ENCODE peak calls at places on chromosomes 5 and 9, in seven cellular contexts. I is fibroblast of lung, L is breast epithelium, G is A549, H is upper lobe of right lung, Z is H9, E is GM20000. F is an unnamed sample.

GRCh38 chr5:149414405-149415244 is 35.5 kb upstream of the IL17B start:
- DNase-seq in I (peak), L (no peak), G (no peak), H (no peak), Z (no peak), E (no peak), F (no peak)

GRCh38 chr5:131379723-131380122 is 115.9 kb downstream of the CDC42SE2 start:
- DNase-seq in I (peak), L (no peak), G (peak), H (no peak), Z (no peak), E (peak), F (no peak)

GRCh38 chr5:73638344-73639095 is 12.5 kb downstream of the ARHGEF28 start:
- DNase-seq in I (peak), L (no peak), G (no peak), H (no peak), Z (no peak), E (no peak), F (peak)

GRCh38 chr5:166992874-166993722 is 1298.3 kb upstream of the WWC1 start:
- DNase-seq in I (peak), L (no peak), G (no peak), H (no peak), Z (no peak), E (no peak), F (no peak)

GRCh38 chr5:32542216-32543059 is 42.9 kb upstream of the SUB1 start:
- DNase-seq in I (peak), L (no peak), G (no peak), H (no peak), Z (no peak), E (peak), F (peak)

GRCh38 chr9:83425240-83425639 is 113.0 kb downstream of the FRMD3 start:
- DNase-seq in I (no peak), L (no peak), G (no peak), H (no peak), Z (no peak), E (no peak), F (no peak)

GRCh38 chr5:107542428-107542827 is 128.3 kb downstream of the EFNA5 start:
- DNase-seq in I (peak), L (peak), G (peak), H (peak), Z (no peak), E (peak), F (peak)

GRCh38 chr5:71748360-71748759 is 29.3 kb downstream of the CARTPT start:
- DNase-seq in I (no peak), L (peak), G (no peak), H (no peak), Z (no peak), E (no peak), F (no peak)

GRCh38 chr5:132500931-132501628 is 10.5 kb upstream of the IRF1 start:
- DNase-seq in I (peak), L (no peak), G (peak), H (peak), Z (peak), E (peak), F (no peak)

GRCh38 chr5:37197340-37198050 is 51.7 kb downstream of the CPLANE1 start:
- DNase-seq in I (peak), L (no peak), G (no peak), H (no peak), Z (no peak), E (peak), F (no peak)

GRCh38 chr9:126561582-126561981 is 52.1 kb upstream of the LMX1B start:
- DNase-seq in I (no peak), L (no peak), G (no peak), H (no peak), Z (no peak), E (no peak), F (no peak)

GRCh38 chr5:66796306-66797292 is 200.4 kb downstream of the MAST4 start:
- DNase-seq in I (peak), L (no peak), G (peak), H (no peak), Z (no peak), E (no peak), F (no peak)

GRCh38 chr9:91117959-91118651 is 243.6 kb downstream of the AUH start:
- DNase-seq in I (peak), L (no peak), G (no peak), H (peak), Z (peak), E (no peak), F (peak)

GRCh38 chr9:121774715-121775613 is 123.5 kb downstream of the DAB2IP start:
- DNase-seq in I (no peak), L (peak), G (no peak), H (peak), Z (no peak), E (no peak), F (no peak)

GRCh38 chr5:5473224-5473623 is 50.7 kb downstream of the ICE1 start:
- DNase-seq in I (peak), L (no peak), G (no peak), H (no peak), Z (no peak), E (no peak), F (peak)

GRCh38 chr5:172534229-172535169 is 80.2 kb upstream of the SH3PXD2B start:
- DNase-seq in I (no peak), L (no peak), G (no peak), H (peak), Z (peak), E (no peak), F (no peak)

GRCh38 chr9:70672136-70672535 is 257.7 kb upstream of the KLF9 start:
- DNase-seq in I (no peak), L (no peak), G (no peak), H (no peak), Z (no peak), E (no peak), F (no peak)

GRCh38 chr5:66727630-66728029 is 131.4 kb downstream of the MAST4 start:
- DNase-seq in I (no peak), L (no peak), G (no peak), H (no peak), Z (no peak), E (no peak), F (no peak)

GRCh38 chr5:149037819-149038218 is 25.0 kb downstream of the SH3TC2 start:
- DNase-seq in I (no peak), L (no peak), G (no peak), H (no peak), Z (no peak), E (no peak), F (no peak)

GRCh38 chr9:125758986-125759811 is 12.0 kb downstream of the PBX3 start:
- DNase-seq in I (no peak), L (no peak), G (no peak), H (no peak), Z (no peak), E (no peak), F (no peak)

GRCh38 chr5:90306613-90307012 is 102.9 kb downstream of the CETN3 start:
- DNase-seq in I (no peak), L (no peak), G (no peak), H (no peak), Z (no peak), E (no peak), F (no peak)

GRCh38 chr9:93096131-93096802 is at the start of gene CARD19:
- DNase-seq in I (peak), L (peak), G (peak), H (peak), Z (no peak), E (peak), F (no peak)

GRCh38 chr5:74517700-74518099 is 122.8 kb downstream of the ENC1 start:
- DNase-seq in I (peak), L (no peak), G (no peak), H (no peak), Z (no peak), E (no peak), F (peak)

GRCh38 chr5:18119156-18119785 is 485.0 kb downstream of the TAF11L14 start:
- DNase-seq in I (no peak), L (no peak), G (no peak), H (no peak), Z (peak), E (no peak), F (no peak)

GRCh38 chr9:133589454-133590227 is 19.5 kb downstream of the FAM163B start:
- DNase-seq in I (no peak), L (no peak), G (no peak), H (no peak), Z (peak), E (no peak), F (no peak)

GRCh38 chr5:90802695-90803317 is 244.2 kb downstream of the ADGRV1 start:
- DNase-seq in I (peak), L (no peak), G (peak), H (no peak), Z (peak), E (peak), F (peak)

GRCh38 chr5:39253211-39253610 is 33.8 kb upstream of the FYB1 start:
- DNase-seq in I (peak), L (no peak), G (no peak), H (no peak), Z (no peak), E (no peak), F (no peak)

GRCh38 chr5:32261198-32261597 is 51.5 kb downstream of the MTMR12 start:
- DNase-seq in I (no peak), L (no peak), G (no peak), H (no peak), Z (no peak), E (peak), F (no peak)

GRCh38 chr9:36748322-36748899 is 175.7 kb downstream of the MELK start:
- DNase-seq in I (peak), L (no peak), G (peak), H (no peak), Z (peak), E (peak), F (peak)

GRCh38 chr9:27059907-27060306 is 49.1 kb upstream of the TEK start:
- DNase-seq in I (no peak), L (no peak), G (no peak), H (no peak), Z (no peak), E (no peak), F (no peak)

GRCh38 chr9:70465398-70465797 is 50.9 kb upstream of the KLF9 start:
- DNase-seq in I (no peak), L (no peak), G (no peak), H (no peak), Z (no peak), E (no peak), F (no peak)

GRCh38 chr9:135968601-135969000 is 7.4 kb upstream of the UBAC1 start:
- DNase-seq in I (no peak), L (no peak), G (no peak), H (no peak), Z (no peak), E (no peak), F (no peak)

GRCh38 chr5:122035913-122036312 is 42.1 kb downstream of the LOX start:
- DNase-seq in I (no peak), L (no peak), G (no peak), H (no peak), Z (no peak), E (no peak), F (no peak)

GRCh38 chr5:103385722-103386121 is 127.2 kb downstream of the MACIR start:
- DNase-seq in I (no peak), L (no peak), G (no peak), H (no peak), Z (no peak), E (no peak), F (no peak)
- TF ChIP-seq CTCF in I (no peak), L (no peak), G (no peak), H (no peak), Z (peak), E (no peak), F (no peak)

GRCh38 chr5:42423285-42424152 is at the start of gene GHR:
- DNase-seq in I (peak), L (peak), G (peak), H (peak), Z (peak), E (peak), F (peak)
- TF ChIP-seq CTCF in I (peak), L (peak), G (peak), H (peak), Z (peak), E (peak), F (peak)

DNA sequence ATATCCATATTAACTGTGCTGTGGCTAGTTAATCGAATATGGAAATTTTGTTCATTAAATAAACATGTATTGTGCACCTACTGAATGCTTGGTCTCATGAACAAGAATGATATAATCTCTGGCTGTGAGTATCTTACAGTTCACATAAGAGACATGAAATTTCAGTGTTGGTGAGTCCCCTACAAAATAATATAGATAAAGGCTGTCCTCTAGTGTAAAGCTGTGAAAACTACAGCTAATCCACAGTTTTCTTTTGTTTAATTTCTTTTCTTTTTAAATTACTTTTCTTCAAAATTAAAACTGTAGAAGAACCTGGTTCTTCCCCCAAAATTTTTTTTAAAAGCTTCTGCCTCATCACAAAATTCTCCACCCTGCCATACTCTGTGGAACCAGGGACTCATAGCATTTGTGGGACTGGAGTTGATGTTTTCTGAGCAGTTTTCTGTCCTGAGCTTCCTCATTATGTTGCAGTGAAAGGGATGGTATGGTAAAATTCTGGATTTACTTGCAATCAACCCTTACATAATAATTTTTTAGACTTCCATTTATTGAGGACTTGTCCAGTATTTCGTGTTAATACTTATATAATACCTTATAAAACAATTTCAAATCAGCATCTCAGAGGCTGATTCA is 135.0 kb downstream of the STK32A start:
- DNase-seq in I (peak), L (no peak), G (peak), H (no peak), Z (no peak), E (no peak), F (peak)
- TF ChIP-seq CTCF in I (peak), L (peak), G (peak), H (peak), Z (peak), E (no peak), F (peak)

DNA sequence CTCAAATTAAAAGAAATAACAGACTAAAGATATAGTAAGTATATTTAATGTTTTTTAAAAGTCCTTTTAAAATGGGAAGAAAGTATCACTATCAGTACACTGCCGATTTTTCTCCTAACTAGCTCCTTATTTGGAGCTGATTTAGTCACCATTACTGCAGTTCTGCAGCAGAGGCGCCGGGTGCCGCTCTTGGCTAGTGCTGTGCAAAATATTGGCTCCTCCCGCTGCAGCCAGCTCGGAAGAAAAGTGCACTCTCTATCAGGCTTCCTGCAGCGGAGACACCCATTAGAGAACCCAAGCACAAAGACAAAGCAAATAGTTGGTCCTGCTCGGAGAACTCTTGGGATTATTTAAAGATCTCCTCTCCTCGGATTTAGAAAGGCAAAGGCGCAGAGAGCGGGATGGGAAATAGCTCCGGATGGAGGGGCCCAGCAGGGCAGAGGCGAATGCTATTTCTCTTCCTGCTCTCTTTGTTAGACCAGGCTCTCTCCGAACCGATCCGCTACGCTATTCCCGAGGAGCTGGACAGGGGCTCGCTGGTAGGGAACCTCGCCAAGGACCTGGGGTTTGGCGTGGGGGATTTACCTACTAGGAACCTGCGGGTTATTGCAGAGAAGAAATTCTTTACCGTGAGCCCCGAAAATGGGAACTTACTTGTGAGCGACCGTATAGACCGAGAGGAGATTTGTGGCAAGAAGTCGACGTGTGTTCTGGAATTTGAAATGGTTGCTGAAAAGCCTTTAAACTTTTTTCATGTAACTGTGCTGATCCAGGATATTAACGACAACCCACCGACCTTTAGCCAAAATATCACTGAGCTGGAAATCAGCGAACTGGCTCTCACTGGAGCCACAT is at the start of gene PCDHGB3:
- DNase-seq in I (peak), L (no peak), G (no peak), H (no peak), Z (peak), E (peak), F (peak)
- TF ChIP-seq CTCF in I (peak), L (no peak), G (peak), H (peak), Z (peak), E (peak), F (peak)

GRCh38 chr9:131008909-131009618 is at the start of gene LAMC3:
- DNase-seq in I (no peak), L (no peak), G (peak), H (no peak), Z (peak), E (no peak), F (no peak)
- TF ChIP-seq CTCF in I (peak), L (peak), G (peak), H (peak), Z (peak), E (no peak), F (peak)

GRCh38 chr5:1493941-1494340 is 29.8 kb downstream of the LPCAT1 start:
- DNase-seq in I (no peak), L (no peak), G (no peak), H (no peak), Z (no peak), E (no peak), F (no peak)
- TF ChIP-seq CTCF in I (no peak), L (no peak), G (no peak), H (no peak), Z (no peak), E (no peak), F (no peak)

GRCh38 chr5:145680744-145681143 is 154.4 kb downstream of the PRELID2 start:
- DNase-seq in I (no peak), L (no peak), G (no peak), H (no peak), Z (no peak), E (no peak), F (no peak)

GRCh38 chr5:145681216-145681615 is 153.9 kb downstream of the PRELID2 start:
- DNase-seq in I (no peak), L (no peak), G (no peak), H (no peak), Z (no peak), E (no peak), F (no peak)

GRCh38 chr5:145681686-145682085 is 153.5 kb downstream of the PRELID2 start:
- DNase-seq in I (peak), L (no peak), G (peak), H (no peak), Z (peak), E (peak), F (peak)

GRCh38 chr5:145678255-145678654 is 156.9 kb downstream of the PRELID2 start:
- DNase-seq in I (no peak), L (no peak), G (no peak), H (no peak), Z (no peak), E (no peak), F (no peak)

GRCh38 chr5:145680169-145680568 is 155.0 kb downstream of the PRELID2 start:
- DNase-seq in I (no peak), L (no peak), G (peak), H (no peak), Z (peak), E (no peak), F (no peak)
- TF ChIP-seq CTCF in I (no peak), L (no peak), G (peak), H (no peak), Z (peak), E (no peak), F (peak)

GRCh38 chr9:13863112-13863511 is 450.8 kb downstream of the NFIB start:
- DNase-seq in I (peak), L (no peak), G (no peak), H (no peak), Z (no peak), E (no peak), F (no peak)
- TF ChIP-seq CTCF in I (no peak), L (no peak), G (no peak), H (no peak), Z (no peak), E (no peak), F (no peak)

DNA sequence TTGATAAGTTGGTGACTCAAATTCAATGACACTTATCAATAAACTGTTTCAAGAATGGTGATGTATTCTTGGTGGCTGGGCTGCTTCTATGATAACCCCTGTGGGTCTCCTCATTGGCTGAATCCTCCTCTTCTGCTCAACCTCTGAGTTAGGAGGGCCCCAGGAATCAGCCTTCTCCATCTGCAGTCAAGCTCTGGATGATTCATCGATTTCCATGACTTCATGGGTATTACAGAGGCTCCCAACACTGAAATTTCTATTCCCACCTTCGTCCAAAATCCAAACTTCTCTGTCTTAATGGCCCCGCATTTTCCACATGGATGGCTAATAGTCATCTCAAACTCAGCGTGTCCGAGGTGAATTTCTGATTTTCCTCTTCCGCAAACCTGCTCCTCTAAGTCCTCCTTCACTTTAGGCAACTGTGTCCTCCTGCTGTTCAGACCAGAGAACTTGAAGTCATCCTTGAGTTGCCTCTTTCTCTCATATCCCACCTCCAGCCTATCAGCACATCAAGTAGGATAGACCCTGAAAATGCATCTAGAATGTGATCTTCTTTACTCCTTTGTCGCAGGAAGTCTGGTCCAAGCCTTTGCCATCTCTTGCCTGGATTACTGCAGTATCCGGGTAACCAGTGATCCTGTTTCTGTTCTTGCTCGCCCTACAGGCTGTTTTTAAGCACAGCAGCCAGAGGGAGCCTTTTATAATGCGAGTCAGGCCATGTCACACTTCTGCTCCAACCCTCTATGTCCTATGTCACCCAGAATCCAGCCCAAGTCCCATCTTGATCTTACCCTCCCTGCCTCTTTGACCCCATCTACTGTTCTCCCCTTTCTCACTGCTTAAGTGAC is 41.4 kb upstream of the IL7R start:
- DNase-seq in I (peak), L (no peak), G (no peak), H (no peak), Z (peak), E (no peak), F (peak)
- TF ChIP-seq CTCF in I (peak), L (no peak), G (no peak), H (peak), Z (peak), E (no peak), F (peak)